ENCODE peak calls at places on chromosomes 7 and 10, in seven cellular contexts. R, U, V, A, J, I and F are unnamed samples.

GRCh38 chr10:58264780-58265179 is 2.9 kb downstream of the IPMK start:
- DNase-seq in U (peak), A (no peak), V (no peak), J (peak), R (no peak), I (no peak), F (no peak)

GRCh38 chr7:142412551-142413193 is 154.8 kb upstream of the PRSS58 start:
- DNase-seq in J (peak), A (no peak), I (no peak), V (peak), U (no peak), R (no peak), F (peak)

GRCh38 chr10:45040921-45041320 is 40.2 kb downstream of the ZNF22 start:
- DNase-seq in V (peak), U (no peak), R (no peak), J (no peak), A (no peak), I (no peak), F (no peak)

GRCh38 chr7:38694326-38694725 is 63.2 kb upstream of the AMPH start:
- DNase-seq in J (no peak), U (no peak), R (no peak), V (no peak), A (no peak), I (no peak), F (no peak)

GRCh38 chr7:5679741-5680473 is 101.6 kb downstream of the RNF216 start:
- DNase-seq in U (no peak), I (no peak), J (no peak), A (no peak), V (no peak), R (no peak), F (no peak)

GRCh38 chr10:22319559-22320558 is 1.0 kb upstream of the BMI1 start:
- DNase-seq in U (no peak), V (peak), A (no peak), R (no peak), I (no peak), J (no peak), F (no peak)

GRCh38 chr10:86649471-86650150 is 4.7 kb upstream of the OPN4 start:
- DNase-seq in U (no peak), R (no peak), I (no peak), V (no peak), A (no peak), J (no peak), F (no peak)

GRCh38 chr7:30028749-30029635 is 780 bp downstream of the PLEKHA8 start:
- DNase-seq in A (peak), R (no peak), I (no peak), V (peak), U (no peak), J (peak), F (no peak)

GRCh38 chr10:83765711-83766110 is 373.6 kb upstream of the GHITM start:
- DNase-seq in A (no peak), J (no peak), I (no peak), U (no peak), V (no peak), R (no peak), F (no peak)

GRCh38 chr10:126585249-126585986 is 85.1 kb downstream of the C10orf90 start:
- DNase-seq in V (no peak), R (no peak), A (no peak), U (no peak), I (no peak), J (no peak), F (no peak)

GRCh38 chr10:70549962-70550845 is 52.3 kb downstream of the PRF1 start:
- DNase-seq in I (peak), J (peak), U (no peak), A (peak), R (peak), V (peak), F (peak)

GRCh38 chr10:119608316-119609155 is 11.8 kb upstream of the TIAL1 start:
- DNase-seq in A (peak), I (no peak), V (peak), J (peak), R (peak), U (no peak), F (no peak)

GRCh38 chr7:141551773-141552162 is 558 bp downstream of the AGK start:
- DNase-seq in R (no peak), A (no peak), J (no peak), V (no peak), I (no peak), U (no peak), F (no peak)